ENCODE peak calls at places on chromosomes 7 and 10, in nine cellular contexts. I, W, F, X, R, T, P, V and M are unnamed samples.

GRCh38 chr7:33062782-33063443 is 337 bp upstream of the NT5C3A start:
- DNase-seq in T (peak), P (peak), I (peak), W (peak), X (peak), V (peak), R (peak), F (peak), M (peak)

GRCh38 chr7:23373151-23374004 is 74.2 kb downstream of the MALSU1 start:
- DNase-seq in P (peak), F (no peak), I (peak), W (peak), X (peak), T (peak), V (peak), R (no peak), M (no peak)

GRCh38 chr10:77332256-77332655 is 305.4 kb downstream of the KCNMA1 start:
- DNase-seq in R (no peak), X (no peak), F (no peak), V (no peak), P (no peak), W (no peak), I (no peak), T (no peak), M (no peak)

GRCh38 chr10:63003816-63004453 is 129.2 kb upstream of the NRBF2 start:
- DNase-seq in R (no peak), T (no peak), X (no peak), P (no peak), V (no peak), F (no peak), I (no peak), W (no peak), M (no peak)

GRCh38 chr7:100467638-100468373 is 3.7 kb upstream of the SPACDR start:
- DNase-seq in I (no peak), W (no peak), P (no peak), T (no peak), F (peak), X (no peak), R (no peak), V (no peak), M (no peak)

GRCh38 chr7:2417981-2418481 is 14.6 kb downstream of the CHST12 start:
- DNase-seq in I (peak), V (no peak), R (no peak), P (peak), X (peak), T (peak), W (peak), F (no peak), M (no peak)

GRCh38 chr10:13913890-13914289 is 327.1 kb downstream of the PRPF18 start:
- DNase-seq in V (no peak), W (no peak), F (no peak), I (no peak), T (no peak), R (peak), X (no peak), P (no peak), M (peak)

GRCh38 chr10:75772153-75772887 is 340.9 kb downstream of the LRMDA start:
- DNase-seq in P (no peak), W (no peak), I (no peak), T (no peak), R (no peak), V (peak), F (no peak), X (no peak), M (no peak)

GRCh38 chr10:102403115-102403514 is 7.6 kb downstream of the NFKB2 start:
- DNase-seq in X (no peak), I (no peak), W (no peak), V (no peak), P (no peak), R (no peak), F (no peak), T (no peak), M (no peak)

GRCh38 chr7:79781716-79782115 is 328.2 kb upstream of the MAGI2 start:
- DNase-seq in P (no peak), R (no peak), F (no peak), V (no peak), I (no peak), W (no peak), X (no peak), T (no peak), M (no peak)

GRCh38 chr10:79058899-79059771 is 9.6 kb upstream of the ZMIZ1 start:
- DNase-seq in P (no peak), T (no peak), V (no peak), W (no peak), R (peak), X (no peak), I (no peak), F (no peak), M (peak)

GRCh38 chr10:62514079-62514693 is 140.0 kb downstream of the ZNF365 start:
- DNase-seq in X (no peak), T (no peak), P (no peak), I (no peak), W (no peak), R (no peak), V (no peak), F (no peak), M (no peak)

GRCh38 chr10:92656266-92656961 is 33.3 kb upstream of the HHEX start:
- DNase-seq in I (no peak), T (no peak), V (no peak), P (no peak), W (no peak), F (no peak), X (no peak), R (no peak), M (no peak)

GRCh38 chr10:110488124-110488681 is 9.5 kb upstream of the DUSP5 start:
- DNase-seq in T (no peak), V (peak), P (no peak), W (no peak), R (peak), F (no peak), I (no peak), X (no peak), M (no peak)

GRCh38 chr7:46759711-46760480 is 822.0 kb downstream of the TNS3 start:
- DNase-seq in W (no peak), X (no peak), I (no peak), P (no peak), V (peak), R (no peak), F (no peak), T (no peak), M (no peak)

GRCh38 chr7:154767821-154768415 is 235.0 kb downstream of the PAXIP1 start:
- DNase-seq in F (no peak), V (no peak), R (no peak), P (no peak), X (no peak), T (no peak), I (no peak), W (no peak), M (no peak)

GRCh38 chr10:131652416-131652815 is 248.4 kb upstream of the PPP2R2D start:
- DNase-seq in V (no peak), I (no peak), T (no peak), P (no peak), X (no peak), F (no peak), W (no peak), R (no peak), M (no peak)

GRCh38 chr7:11623093-11623678 is 208.8 kb downstream of the THSD7A start:
- DNase-seq in I (no peak), T (no peak), X (no peak), R (no peak), P (no peak), W (no peak), F (no peak), V (no peak), M (no peak)

GRCh38 chr7:141475678-141476077 is 75.5 kb upstream of the AGK start:
- DNase-seq in V (no peak), W (no peak), I (no peak), F (no peak), P (no peak), X (no peak), R (no peak), T (no peak), M (no peak)

GRCh38 chr10:104333037-104333727 is 5.1 kb downstream of the ITPRIP start:
- DNase-seq in P (peak), W (peak), R (no peak), I (peak), F (peak), V (peak), X (no peak), T (peak), M (no peak)

GRCh38 chr10:53314856-53315255 is 542.3 kb upstream of the MBL2 start:
- DNase-seq in T (no peak), F (no peak), I (no peak), X (no peak), V (peak), P (no peak), R (no peak), W (no peak), M (no peak)

GRCh38 chr7:29567174-29567573 is 3.5 kb downstream of the PRR15 start:
- DNase-seq in T (no peak), R (no peak), P (no peak), F (no peak), X (no peak), I (no peak), V (no peak), W (no peak), M (no peak)

GRCh38 chr10:110747609-110748464 is 103.7 kb downstream of the RBM20 start:
- DNase-seq in F (no peak), P (no peak), X (no peak), V (peak), T (no peak), W (no peak), I (no peak), R (no peak), M (no peak)

GRCh38 chr7:117828831-117829230 is 44.4 kb downstream of the CTTNBP2 start:
- DNase-seq in V (no peak), T (no peak), X (no peak), P (no peak), W (no peak), I (no peak), R (no peak), F (no peak), M (no peak)

GRCh38 chr7:18179058-18179457 is 151.4 kb upstream of the PRPS1L1 start:
- DNase-seq in F (no peak), T (no peak), P (no peak), V (no peak), W (no peak), R (no peak), X (no peak), I (no peak), M (no peak)

GRCh38 chr10:3954615-3955014 is 169.6 kb upstream of the KLF6 start:
- DNase-seq in R (peak), I (no peak), F (no peak), W (no peak), T (no peak), V (no peak), X (no peak), P (no peak), M (no peak)

GRCh38 chr10:119283818-119284217 is 76.4 kb downstream of the GRK5 start:
- DNase-seq in I (no peak), X (no peak), P (no peak), T (peak), R (no peak), V (no peak), W (peak), F (no peak), M (peak)

GRCh38 chr10:91289295-91289694 is 68.8 kb downstream of the PCGF5 start:
- DNase-seq in P (no peak), V (no peak), X (no peak), R (no peak), T (no peak), I (no peak), W (no peak), F (no peak), M (no peak)

GRCh38 chr10:3278771-3279170 is 106.2 kb upstream of the PITRM1 start:
- DNase-seq in X (no peak), I (no peak), R (no peak), F (no peak), P (no peak), V (no peak), T (no peak), W (no peak), M (no peak)

GRCh38 chr7:135774284-135774683 is 25.7 kb upstream of the FAM180A start:
- DNase-seq in P (no peak), V (peak), I (no peak), X (no peak), R (no peak), T (no peak), W (no peak), F (no peak), M (no peak)

GRCh38 chr10:8628351-8628750 is 573.9 kb downstream of the GATA3 start:
- DNase-seq in W (no peak), I (no peak), P (no peak), R (no peak), V (no peak), F (no peak), X (no peak), T (no peak), M (no peak)

GRCh38 chr7:107594961-107595737 is 15.1 kb downstream of the BCAP29 start:
- DNase-seq in I (no peak), W (no peak), R (peak), X (no peak), F (no peak), T (no peak), P (no peak), V (peak), M (no peak)

GRCh38 chr7:75617634-75618234 is 121.0 kb downstream of the HIP1 start:
- DNase-seq in W (peak), I (no peak), F (no peak), R (peak), T (peak), V (no peak), X (peak), P (peak), M (peak)

GRCh38 chr10:8312861-8313260 is 258.4 kb downstream of the GATA3 start:
- DNase-seq in W (no peak), P (no peak), T (no peak), F (no peak), V (peak), X (no peak), I (no peak), R (no peak), M (no peak)

GRCh38 chr10:125001313-125002043 is 59.6 kb downstream of the ZRANB1 start:
- DNase-seq in T (no peak), W (no peak), X (no peak), F (peak), P (no peak), V (no peak), R (peak), I (no peak), M (peak)

GRCh38 chr7:54179321-54180029 is 362.7 kb upstream of the VSTM2A start:
- DNase-seq in W (no peak), I (no peak), P (no peak), V (no peak), X (no peak), F (no peak), T (no peak), R (no peak), M (no peak)